ENCODE peak calls at places on chromosomes 7 and 10, in eight cellular contexts. One of them, this sample, is unnamed.

GRCh38 chr10:75240329-75240728 is 4.6 kb upstream of the COMTD1 start:
- DNase-seq in AG09319: no peak
- DNase-seq in activated CD8-positive, alpha-beta T cell treated with anti-CD3 and anti-CD28 coated beads, Interleukin-2, amount 10 ng/mL, durations not matched to agents 7 days and 5 days: no peak
- DNase-seq in activated CD4-positive, alpha-beta T cell treated with anti-CD3 and anti-CD28 coated beads, Interleukin-2, amount 50 U/mL, for 4 hours: no peak
- DNase-seq in prostate gland: no peak
- DNase-seq in T-cell: no peak
- DNase-seq in sigmoid colon: peak
- DNase-seq in amniotic stem cell: no peak
- DNase-seq in this sample: no peak

GRCh38 chr7:36894190-36894589 is 169.9 kb upstream of the AOAH start:
- DNase-seq in AG09319: no peak
- DNase-seq in activated CD8-positive, alpha-beta T cell treated with anti-CD3 and anti-CD28 coated beads, Interleukin-2, amount 10 ng/mL, durations not matched to agents 7 days and 5 days: peak
- DNase-seq in activated CD4-positive, alpha-beta T cell treated with anti-CD3 and anti-CD28 coated beads, Interleukin-2, amount 50 U/mL, for 4 hours: no peak
- DNase-seq in prostate gland: no peak
- DNase-seq in T-cell: no peak
- DNase-seq in sigmoid colon: no peak
- DNase-seq in amniotic stem cell: no peak
- DNase-seq in this sample: no peak

GRCh38 chr10:48907730-48908129 is 31.9 kb downstream of the LRRC18 start:
- DNase-seq in AG09319: no peak
- DNase-seq in activated CD8-positive, alpha-beta T cell treated with anti-CD3 and anti-CD28 coated beads, Interleukin-2, amount 10 ng/mL, durations not matched to agents 7 days and 5 days: no peak
- DNase-seq in activated CD4-positive, alpha-beta T cell treated with anti-CD3 and anti-CD28 coated beads, Interleukin-2, amount 50 U/mL, for 4 hours: no peak
- DNase-seq in prostate gland: no peak
- DNase-seq in T-cell: no peak
- DNase-seq in sigmoid colon: no peak
- DNase-seq in amniotic stem cell: no peak
- DNase-seq in this sample: no peak

GRCh38 chr7:44391171-44391570 is 65.8 kb upstream of the CAMK2B start:
- DNase-seq in AG09319: no peak
- DNase-seq in activated CD8-positive, alpha-beta T cell treated with anti-CD3 and anti-CD28 coated beads, Interleukin-2, amount 10 ng/mL, durations not matched to agents 7 days and 5 days: no peak
- DNase-seq in activated CD4-positive, alpha-beta T cell treated with anti-CD3 and anti-CD28 coated beads, Interleukin-2, amount 50 U/mL, for 4 hours: no peak
- DNase-seq in prostate gland: no peak
- DNase-seq in T-cell: no peak
- DNase-seq in sigmoid colon: no peak
- DNase-seq in amniotic stem cell: no peak
- DNase-seq in this sample: no peak

GRCh38 chr7:85065306-85065705 is 121.5 kb downstream of the SEMA3D start:
- DNase-seq in AG09319: no peak
- DNase-seq in activated CD8-positive, alpha-beta T cell treated with anti-CD3 and anti-CD28 coated beads, Interleukin-2, amount 10 ng/mL, durations not matched to agents 7 days and 5 days: no peak
- DNase-seq in activated CD4-positive, alpha-beta T cell treated with anti-CD3 and anti-CD28 coated beads, Interleukin-2, amount 50 U/mL, for 4 hours: no peak
- DNase-seq in prostate gland: no peak
- DNase-seq in T-cell: no peak
- DNase-seq in sigmoid colon: no peak
- DNase-seq in amniotic stem cell: no peak
- DNase-seq in this sample: peak

GRCh38 chr7:70571403-70571911 is 560.5 kb upstream of the GALNT17 start:
- DNase-seq in AG09319: no peak
- DNase-seq in activated CD8-positive, alpha-beta T cell treated with anti-CD3 and anti-CD28 coated beads, Interleukin-2, amount 10 ng/mL, durations not matched to agents 7 days and 5 days: no peak
- DNase-seq in activated CD4-positive, alpha-beta T cell treated with anti-CD3 and anti-CD28 coated beads, Interleukin-2, amount 50 U/mL, for 4 hours: no peak
- DNase-seq in prostate gland: no peak
- DNase-seq in T-cell: no peak
- DNase-seq in sigmoid colon: no peak
- DNase-seq in amniotic stem cell: no peak
- DNase-seq in this sample: no peak

GRCh38 chr10:34826221-34826620 is 11.1 kb upstream of the PARD3 start:
- DNase-seq in AG09319: no peak
- DNase-seq in activated CD8-positive, alpha-beta T cell treated with anti-CD3 and anti-CD28 coated beads, Interleukin-2, amount 10 ng/mL, durations not matched to agents 7 days and 5 days: no peak
- DNase-seq in activated CD4-positive, alpha-beta T cell treated with anti-CD3 and anti-CD28 coated beads, Interleukin-2, amount 50 U/mL, for 4 hours: no peak
- DNase-seq in prostate gland: no peak
- DNase-seq in T-cell: no peak
- DNase-seq in sigmoid colon: no peak
- DNase-seq in amniotic stem cell: no peak
- DNase-seq in this sample: no peak

GRCh38 chr7:157635148-157635500 is 298.3 kb downstream of the DNAJB6 start:
- DNase-seq in AG09319: no peak
- DNase-seq in activated CD8-positive, alpha-beta T cell treated with anti-CD3 and anti-CD28 coated beads, Interleukin-2, amount 10 ng/mL, durations not matched to agents 7 days and 5 days: no peak
- DNase-seq in activated CD4-positive, alpha-beta T cell treated with anti-CD3 and anti-CD28 coated beads, Interleukin-2, amount 50 U/mL, for 4 hours: no peak
- DNase-seq in prostate gland: no peak
- DNase-seq in T-cell: no peak
- DNase-seq in sigmoid colon: no peak
- DNase-seq in amniotic stem cell: no peak
- DNase-seq in this sample: no peak

GRCh38 chr10:130000918-130001317 is 36.8 kb upstream of the EBF3 start:
- DNase-seq in AG09319: no peak
- DNase-seq in activated CD8-positive, alpha-beta T cell treated with anti-CD3 and anti-CD28 coated beads, Interleukin-2, amount 10 ng/mL, durations not matched to agents 7 days and 5 days: no peak
- DNase-seq in activated CD4-positive, alpha-beta T cell treated with anti-CD3 and anti-CD28 coated beads, Interleukin-2, amount 50 U/mL, for 4 hours: no peak
- DNase-seq in prostate gland: no peak
- DNase-seq in T-cell: no peak
- DNase-seq in sigmoid colon: no peak
- DNase-seq in amniotic stem cell: no peak
- DNase-seq in this sample: no peak

GRCh38 chr10:129161184-129161583 is 305.9 kb upstream of the MGMT start:
- DNase-seq in AG09319: no peak
- DNase-seq in activated CD8-positive, alpha-beta T cell treated with anti-CD3 and anti-CD28 coated beads, Interleukin-2, amount 10 ng/mL, durations not matched to agents 7 days and 5 days: peak
- DNase-seq in activated CD4-positive, alpha-beta T cell treated with anti-CD3 and anti-CD28 coated beads, Interleukin-2, amount 50 U/mL, for 4 hours: no peak
- DNase-seq in prostate gland: no peak
- DNase-seq in T-cell: no peak
- DNase-seq in sigmoid colon: no peak
- DNase-seq in amniotic stem cell: no peak
- DNase-seq in this sample: no peak

GRCh38 chr7:87219545-87220025 is at the start of gene TMEM243:
- DNase-seq in AG09319: peak
- DNase-seq in activated CD8-positive, alpha-beta T cell treated with anti-CD3 and anti-CD28 coated beads, Interleukin-2, amount 10 ng/mL, durations not matched to agents 7 days and 5 days: peak
- DNase-seq in activated CD4-positive, alpha-beta T cell treated with anti-CD3 and anti-CD28 coated beads, Interleukin-2, amount 50 U/mL, for 4 hours: peak
- DNase-seq in prostate gland: peak
- DNase-seq in T-cell: peak
- DNase-seq in sigmoid colon: peak
- DNase-seq in amniotic stem cell: peak
- DNase-seq in this sample: no peak

GRCh38 chr10:11437391-11438241 is 173.8 kb downstream of the USP6NL start:
- DNase-seq in AG09319: no peak
- DNase-seq in activated CD8-positive, alpha-beta T cell treated with anti-CD3 and anti-CD28 coated beads, Interleukin-2, amount 10 ng/mL, durations not matched to agents 7 days and 5 days: no peak
- DNase-seq in activated CD4-positive, alpha-beta T cell treated with anti-CD3 and anti-CD28 coated beads, Interleukin-2, amount 50 U/mL, for 4 hours: no peak
- DNase-seq in prostate gland: no peak
- DNase-seq in T-cell: no peak
- DNase-seq in sigmoid colon: no peak
- DNase-seq in amniotic stem cell: no peak
- DNase-seq in this sample: no peak

GRCh38 chr7:133691727-133692450 is 435.3 kb upstream of the LRGUK start:
- DNase-seq in AG09319: no peak
- DNase-seq in activated CD8-positive, alpha-beta T cell treated with anti-CD3 and anti-CD28 coated beads, Interleukin-2, amount 10 ng/mL, durations not matched to agents 7 days and 5 days: no peak
- DNase-seq in activated CD4-positive, alpha-beta T cell treated with anti-CD3 and anti-CD28 coated beads, Interleukin-2, amount 50 U/mL, for 4 hours: no peak
- DNase-seq in prostate gland: no peak
- DNase-seq in T-cell: no peak
- DNase-seq in sigmoid colon: no peak
- DNase-seq in amniotic stem cell: no peak
- DNase-seq in this sample: no peak

GRCh38 chr10:101781984-101782810 is 1.0 kb downstream of the NPM3 start:
- DNase-seq in AG09319: no peak
- DNase-seq in activated CD8-positive, alpha-beta T cell treated with anti-CD3 and anti-CD28 coated beads, Interleukin-2, amount 10 ng/mL, durations not matched to agents 7 days and 5 days: no peak
- DNase-seq in activated CD4-positive, alpha-beta T cell treated with anti-CD3 and anti-CD28 coated beads, Interleukin-2, amount 50 U/mL, for 4 hours: no peak
- DNase-seq in prostate gland: no peak
- DNase-seq in T-cell: no peak
- DNase-seq in sigmoid colon: peak
- DNase-seq in amniotic stem cell: no peak
- DNase-seq in this sample: no peak

GRCh38 chr7:103805376-103805775 is 184.1 kb downstream of the RELN start:
- DNase-seq in AG09319: no peak
- DNase-seq in activated CD8-positive, alpha-beta T cell treated with anti-CD3 and anti-CD28 coated beads, Interleukin-2, amount 10 ng/mL, durations not matched to agents 7 days and 5 days: no peak
- DNase-seq in activated CD4-positive, alpha-beta T cell treated with anti-CD3 and anti-CD28 coated beads, Interleukin-2, amount 50 U/mL, for 4 hours: no peak
- DNase-seq in prostate gland: no peak
- DNase-seq in T-cell: no peak
- DNase-seq in sigmoid colon: no peak
- DNase-seq in amniotic stem cell: no peak
- DNase-seq in this sample: no peak

GRCh38 chr7:112866424-112866823 is 76.2 kb upstream of the TMEM168 start:
- DNase-seq in AG09319: no peak
- DNase-seq in activated CD8-positive, alpha-beta T cell treated with anti-CD3 and anti-CD28 coated beads, Interleukin-2, amount 10 ng/mL, durations not matched to agents 7 days and 5 days: no peak
- DNase-seq in activated CD4-positive, alpha-beta T cell treated with anti-CD3 and anti-CD28 coated beads, Interleukin-2, amount 50 U/mL, for 4 hours: no peak
- DNase-seq in prostate gland: no peak
- DNase-seq in T-cell: no peak
- DNase-seq in sigmoid colon: no peak
- DNase-seq in amniotic stem cell: no peak
- DNase-seq in this sample: no peak

GRCh38 chr7:151732292-151732691 is 144.6 kb downstream of the PRKAG2 start:
- DNase-seq in AG09319: no peak
- DNase-seq in activated CD8-positive, alpha-beta T cell treated with anti-CD3 and anti-CD28 coated beads, Interleukin-2, amount 10 ng/mL, durations not matched to agents 7 days and 5 days: no peak
- DNase-seq in activated CD4-positive, alpha-beta T cell treated with anti-CD3 and anti-CD28 coated beads, Interleukin-2, amount 50 U/mL, for 4 hours: no peak
- DNase-seq in prostate gland: no peak
- DNase-seq in T-cell: no peak
- DNase-seq in sigmoid colon: no peak
- DNase-seq in amniotic stem cell: no peak
- DNase-seq in this sample: no peak

GRCh38 chr7:66146701-66147100 is 32.1 kb downstream of the CRCP start:
- DNase-seq in AG09319: peak
- DNase-seq in activated CD8-positive, alpha-beta T cell treated with anti-CD3 and anti-CD28 coated beads, Interleukin-2, amount 10 ng/mL, durations not matched to agents 7 days and 5 days: no peak
- DNase-seq in activated CD4-positive, alpha-beta T cell treated with anti-CD3 and anti-CD28 coated beads, Interleukin-2, amount 50 U/mL, for 4 hours: no peak
- DNase-seq in prostate gland: no peak
- DNase-seq in T-cell: no peak
- DNase-seq in sigmoid colon: no peak
- DNase-seq in amniotic stem cell: no peak
- DNase-seq in this sample: peak

GRCh38 chr10:49177391-49178355 is 10.5 kb downstream of the TMEM273 start:
- DNase-seq in AG09319: peak
- DNase-seq in activated CD8-positive, alpha-beta T cell treated with anti-CD3 and anti-CD28 coated beads, Interleukin-2, amount 10 ng/mL, durations not matched to agents 7 days and 5 days: peak
- DNase-seq in activated CD4-positive, alpha-beta T cell treated with anti-CD3 and anti-CD28 coated beads, Interleukin-2, amount 50 U/mL, for 4 hours: peak
- DNase-seq in prostate gland: no peak
- DNase-seq in T-cell: peak
- DNase-seq in sigmoid colon: no peak
- DNase-seq in amniotic stem cell: peak
- DNase-seq in this sample: no peak

GRCh38 chr10:43125881-43126731 is 12.1 kb upstream of the CSGALNACT2 start:
- DNase-seq in AG09319: no peak
- DNase-seq in activated CD8-positive, alpha-beta T cell treated with anti-CD3 and anti-CD28 coated beads, Interleukin-2, amount 10 ng/mL, durations not matched to agents 7 days and 5 days: no peak
- DNase-seq in activated CD4-positive, alpha-beta T cell treated with anti-CD3 and anti-CD28 coated beads, Interleukin-2, amount 50 U/mL, for 4 hours: no peak
- DNase-seq in prostate gland: no peak
- DNase-seq in T-cell: no peak
- DNase-seq in sigmoid colon: no peak
- DNase-seq in amniotic stem cell: no peak
- DNase-seq in this sample: no peak

GRCh38 chr7:45065031-45065995 is 23.5 kb downstream of the NACAD start:
- DNase-seq in AG09319: no peak
- DNase-seq in activated CD8-positive, alpha-beta T cell treated with anti-CD3 and anti-CD28 coated beads, Interleukin-2, amount 10 ng/mL, durations not matched to agents 7 days and 5 days: no peak
- DNase-seq in activated CD4-positive, alpha-beta T cell treated with anti-CD3 and anti-CD28 coated beads, Interleukin-2, amount 50 U/mL, for 4 hours: no peak
- DNase-seq in prostate gland: no peak
- DNase-seq in T-cell: no peak
- DNase-seq in sigmoid colon: no peak
- DNase-seq in amniotic stem cell: no peak
- DNase-seq in this sample: no peak

This sample was measured in brain pericyte.